ENCODE peak calls at places on chromosome 11, in ten cellular contexts. J is lower leg skin, N is tibial nerve, B is A549, Q is uterus, S is body of pancreas, D is IMR-90, H is ovary, T is breast epithelium, K is transverse colon. O is an unnamed sample.

GRCh38 chr11:62127941-62128770 is 4.3 kb downstream of the INCENP start:
- DNase-seq in J (no peak), N (no peak), B (no peak), Q (no peak), S (no peak), D (no peak), H (no peak), T (no peak), K (no peak), O (no peak)

GRCh38 chr11:70525466-70525865 is 127.1 kb downstream of the CTTN start:
- DNase-seq in J (no peak), N (no peak), B (no peak), Q (no peak), S (no peak), D (no peak), H (no peak), T (no peak), K (no peak), O (no peak)

GRCh38 chr11:33256808-33257159 is 397 bp upstream of the HIPK3 start:
- DNase-seq in J (no peak), N (no peak), B (no peak), Q (no peak), S (no peak), D (no peak), H (no peak), T (no peak), K (no peak), O (no peak)

GRCh38 chr11:134157451-134157850 is 66.3 kb downstream of the NCAPD3 start:
- DNase-seq in J (no peak), N (no peak), B (no peak), Q (no peak), S (no peak), D (no peak), H (no peak), T (no peak), K (no peak), O (no peak)

GRCh38 chr11:94271885-94272372 is 32.5 kb upstream of the IZUMO1R start:
- DNase-seq in J (no peak), N (no peak), B (no peak), Q (no peak), S (no peak), D (no peak), H (no peak), T (no peak), K (no peak), O (no peak)

GRCh38 chr11:130400793-130401483 is 27.5 kb downstream of the ADAMTS8 start:
- DNase-seq in J (peak), N (peak), B (no peak), Q (no peak), S (no peak), D (peak), H (no peak), T (no peak), K (no peak), O (no peak)

GRCh38 chr11:57196556-57196955 is 14.8 kb downstream of the LRRC55 start:
- DNase-seq in J (no peak), N (no peak), B (no peak), Q (no peak), S (no peak), D (no peak), H (no peak), T (no peak), K (no peak), O (no peak)

GRCh38 chr11:35404397-35404775 is 15.0 kb downstream of the SLC1A2 start:
- DNase-seq in J (no peak), N (no peak), B (peak), Q (peak), S (peak), D (peak), H (no peak), T (no peak), K (peak), O (peak)

GRCh38 chr11:77967121-77967520 is 27.3 kb downstream of the INTS4 start:
- DNase-seq in J (no peak), N (no peak), B (no peak), Q (no peak), S (no peak), D (no peak), H (no peak), T (no peak), K (no peak), O (no peak)

GRCh38 chr11:2280208-2280607 is 9.8 kb upstream of the ASCL2 start:
- DNase-seq in J (no peak), N (no peak), B (no peak), Q (no peak), S (no peak), D (no peak), H (no peak), T (no peak), K (no peak), O (no peak)

GRCh38 chr11:96794152-96794551 is 404.3 kb downstream of the JRKL start:
- DNase-seq in J (no peak), N (no peak), B (no peak), Q (no peak), S (no peak), D (no peak), H (no peak), T (no peak), K (no peak), O (no peak)

GRCh38 chr11:124285610-124286344 is 28.0 kb downstream of the OR8D1 start:
- DNase-seq in J (no peak), N (no peak), B (no peak), Q (no peak), S (no peak), D (peak), H (no peak), T (no peak), K (no peak), O (no peak)

GRCh38 chr11:44324787-44325525 is 15.0 kb upstream of the ALX4 start:
- DNase-seq in J (no peak), N (no peak), B (no peak), Q (no peak), S (no peak), D (no peak), H (no peak), T (no peak), K (no peak), O (no peak)

GRCh38 chr11:60767388-60767811 is 10.7 kb downstream of the MS4A15 start:
- DNase-seq in J (no peak), N (no peak), B (peak), Q (no peak), S (no peak), D (no peak), H (no peak), T (peak), K (no peak), O (no peak)

GRCh38 chr11:126465573-126466287 is 110.2 kb downstream of the ST3GAL4 start:
- DNase-seq in J (no peak), N (no peak), B (no peak), Q (no peak), S (peak), D (no peak), H (no peak), T (no peak), K (peak), O (no peak)

GRCh38 chr11:77698896-77699295 is 61.3 kb upstream of the CLNS1A start:
- DNase-seq in J (no peak), N (no peak), B (no peak), Q (no peak), S (no peak), D (no peak), H (no peak), T (no peak), K (no peak), O (no peak)

GRCh38 chr11:74492084-74492483 is 1.4 kb downstream of the LIPT2 start:
- DNase-seq in J (no peak), N (no peak), B (no peak), Q (no peak), S (no peak), D (no peak), H (no peak), T (no peak), K (no peak), O (no peak)

GRCh38 chr11:69834251-69834650 is 15.0 kb upstream of the FGF3 start:
- DNase-seq in J (no peak), N (no peak), B (no peak), Q (no peak), S (no peak), D (no peak), H (no peak), T (peak), K (no peak), O (no peak)

GRCh38 chr11:84780689-84781293 is 846.4 kb downstream of the DLG2 start:
- DNase-seq in J (no peak), N (no peak), B (peak), Q (no peak), S (no peak), D (peak), H (no peak), T (no peak), K (no peak), O (no peak)

GRCh38 chr11:79514269-79514668 is 73.4 kb upstream of the TENM4 start:
- DNase-seq in J (no peak), N (no peak), B (no peak), Q (no peak), S (no peak), D (no peak), H (no peak), T (no peak), K (no peak), O (no peak)

GRCh38 chr11:29669336-29669735 is 347.5 kb downstream of the KCNA4 start:
- DNase-seq in J (no peak), N (no peak), B (no peak), Q (no peak), S (no peak), D (no peak), H (no peak), T (no peak), K (no peak), O (no peak)

GRCh38 chr11:57251491-57252104 is 14.5 kb upstream of the APLNR start:
- DNase-seq in J (no peak), N (peak), B (no peak), Q (no peak), S (no peak), D (peak), H (peak), T (no peak), K (no peak), O (peak)

GRCh38 chr11:45180888-45181594 is 34.6 kb downstream of the PRDM11 start:
- DNase-seq in J (no peak), N (peak), B (peak), Q (peak), S (peak), D (peak), H (peak), T (peak), K (peak), O (peak)

GRCh38 chr11:14775897-14776296 is 116.1 kb downstream of the CYP2R1 start:
- DNase-seq in J (no peak), N (no peak), B (no peak), Q (no peak), S (no peak), D (no peak), H (no peak), T (no peak), K (no peak), O (no peak)

GRCh38 chr11:35515224-35515623 is 10.2 kb downstream of the PAMR1 start:
- DNase-seq in J (no peak), N (no peak), B (no peak), Q (no peak), S (no peak), D (peak), H (no peak), T (no peak), K (no peak), O (no peak)

GRCh38 chr11:96276836-96277235 is 66.2 kb downstream of the MAML2 start:
- DNase-seq in J (no peak), N (no peak), B (no peak), Q (no peak), S (no peak), D (no peak), H (no peak), T (no peak), K (no peak), O (no peak)

GRCh38 chr11:34343153-34343552 is 14.7 kb downstream of the ABTB2 start:
- DNase-seq in J (no peak), N (no peak), B (peak), Q (no peak), S (no peak), D (peak), H (no peak), T (no peak), K (no peak), O (no peak)

GRCh38 chr11:3955299-3955665 is 99.8 kb downstream of the STIM1 start:
- DNase-seq in J (no peak), N (no peak), B (no peak), Q (no peak), S (no peak), D (no peak), H (no peak), T (no peak), K (no peak), O (no peak)

GRCh38 chr11:15206791-15207190 is 92.1 kb downstream of the INSC start:
- DNase-seq in J (no peak), N (no peak), B (no peak), Q (no peak), S (no peak), D (no peak), H (no peak), T (no peak), K (no peak), O (no peak)

GRCh38 chr11:110518809-110519514 is 89.2 kb downstream of the FDX1 start:
- DNase-seq in J (no peak), N (no peak), B (no peak), Q (no peak), S (no peak), D (no peak), H (no peak), T (no peak), K (no peak), O (no peak)

GRCh38 chr11:67996622-67997459 is 7.1 kb downstream of the UNC93B1 start:
- DNase-seq in J (peak), N (peak), B (peak), Q (no peak), S (peak), D (no peak), H (no peak), T (no peak), K (peak), O (peak)

GRCh38 chr11:67284811-67285540 is 4.1 kb upstream of the ANKRD13D start:
- DNase-seq in J (no peak), N (no peak), B (no peak), Q (no peak), S (no peak), D (no peak), H (no peak), T (no peak), K (no peak), O (no peak)

GRCh38 chr11:67032830-67033555 is 10.1 kb downstream of the SYT12 start:
- DNase-seq in J (no peak), N (no peak), B (peak), Q (peak), S (no peak), D (peak), H (no peak), T (no peak), K (no peak), O (no peak)

GRCh38 chr11:8318536-8318935 is 54.9 kb upstream of the LMO1 start:
- DNase-seq in J (no peak), N (no peak), B (no peak), Q (no peak), S (no peak), D (no peak), H (no peak), T (peak), K (no peak), O (no peak)

GRCh38 chr11:88629496-88629895 is 292.0 kb upstream of the CTSC start:
- DNase-seq in J (no peak), N (no peak), B (no peak), Q (no peak), S (no peak), D (peak), H (no peak), T (no peak), K (no peak), O (no peak)

GRCh38 chr11:17410606-17411379 is 22.3 kb upstream of the KCNJ11 start:
- DNase-seq in J (no peak), N (no peak), B (no peak), Q (no peak), S (peak), D (no peak), H (no peak), T (no peak), K (peak), O (no peak)

GRCh38 chr11:69696749-69697488 is 6.9 kb downstream of the FGF19 start:
- DNase-seq in J (no peak), N (no peak), B (no peak), Q (no peak), S (no peak), D (no peak), H (no peak), T (no peak), K (no peak), O (no peak)

GRCh38 chr11:3341298-3341697 is 37.6 kb downstream of the ZNF195 start:
- DNase-seq in J (peak), N (peak), B (no peak), Q (peak), S (peak), D (no peak), H (peak), T (peak), K (peak), O (peak)

GRCh38 chr11:76664578-76665061 is 5.9 kb downstream of the LRRC32 start:
- DNase-seq in J (no peak), N (no peak), B (no peak), Q (no peak), S (no peak), D (no peak), H (no peak), T (peak), K (peak), O (no peak)

DNA sequence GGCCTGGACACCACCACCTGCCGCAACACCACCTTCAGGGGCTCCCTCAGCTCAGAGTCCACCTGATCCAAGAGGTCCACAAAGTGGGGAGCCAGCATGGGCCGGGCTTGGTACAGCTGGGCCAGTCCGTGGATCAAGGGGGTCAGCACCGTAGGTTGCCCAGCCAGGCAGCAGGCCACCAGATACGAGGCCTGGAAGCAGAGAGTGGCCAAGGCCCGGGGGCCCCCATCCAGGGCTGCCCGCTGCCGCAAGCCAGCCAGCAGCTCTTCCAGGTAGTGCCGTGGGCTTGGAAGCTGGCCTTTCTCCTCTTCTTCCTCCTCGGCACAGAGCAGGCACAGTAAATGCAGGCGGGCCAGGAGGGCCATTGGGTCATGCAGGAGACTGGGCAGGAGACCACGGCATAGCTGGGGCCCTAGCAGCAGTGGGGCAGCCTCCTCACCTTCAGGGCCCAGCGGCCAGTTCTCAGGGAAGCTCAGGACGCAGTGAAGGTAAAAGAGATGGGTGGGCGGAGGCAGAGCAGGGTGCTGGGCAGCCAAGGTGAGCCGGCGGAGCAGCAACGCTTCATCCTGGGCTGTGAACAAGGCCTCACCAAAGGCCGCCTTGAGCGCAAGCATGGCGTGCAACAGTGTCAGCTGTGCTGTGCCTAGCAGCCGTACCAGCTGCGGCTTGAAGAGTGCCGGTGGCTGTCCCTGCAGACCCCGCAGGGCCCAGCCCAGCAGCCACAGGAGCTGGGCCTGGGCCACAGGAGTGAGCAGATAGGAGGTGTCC is 1.7 kb downstream of the AP5B1 start:
- DNase-seq in J (no peak), N (no peak), B (no peak), Q (no peak), S (no peak), D (no peak), H (no peak), T (peak), K (no peak), O (no peak)
- H3K4me3 ChIP-seq in J (no peak), N (peak), B (peak), Q (peak), S (peak), D (no peak), H (no peak), T (peak), K (peak), O (peak)

GRCh38 chr11:102317099-102317767 is at the start of gene BIRC3:
- DNase-seq in J (peak), N (peak), B (peak), Q (peak), S (peak), D (peak), H (peak), T (peak), K (peak), O (peak)
- TF ChIP-seq POLR2A in J (no peak), N (peak), B (peak), Q (no peak), S (peak), D (no peak), H (no peak), T (no peak), K (peak), O (peak)

DNA sequence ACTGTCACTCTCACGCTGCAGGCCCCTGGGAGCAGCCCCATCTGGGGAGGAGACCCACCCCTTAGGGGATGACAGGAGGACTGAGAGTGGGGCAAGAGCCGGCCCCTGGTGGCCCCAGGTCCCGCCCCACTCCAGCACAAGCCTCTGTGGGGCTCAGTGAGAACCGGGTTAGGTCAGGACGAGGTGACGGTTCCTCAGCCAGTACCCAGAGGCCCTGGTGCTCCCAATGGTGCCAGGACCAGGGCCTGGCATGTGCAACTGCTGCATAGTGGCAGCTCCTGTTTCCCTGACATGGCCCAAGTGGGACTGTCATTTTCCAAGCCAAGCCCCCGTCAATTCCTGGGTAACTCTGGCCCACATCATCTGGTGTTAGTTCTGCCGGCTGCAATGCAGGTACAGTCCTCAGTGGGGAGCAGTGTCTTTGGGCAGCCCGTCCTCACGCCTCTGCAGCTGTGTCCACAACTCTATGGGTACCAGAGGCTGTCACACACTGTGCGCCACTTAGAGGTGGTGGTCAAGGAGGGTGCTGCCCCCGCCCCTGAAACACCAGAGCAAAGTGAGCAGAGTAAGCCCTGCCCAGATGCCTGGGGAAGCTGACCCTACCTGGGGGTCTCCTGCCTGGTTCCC is 15.9 kb downstream of the CHID1 start:
- DNase-seq in J (no peak), N (no peak), B (no peak), Q (no peak), S (no peak), D (no peak), H (no peak), T (no peak), K (no peak), O (no peak)
- TF ChIP-seq CTCF in J (no peak), N (no peak), B (no peak), Q (no peak), S (no peak), D (peak), H (no peak), T (no peak), K (no peak), O (no peak)

GRCh38 chr11:102449651-102450570 is 2.7 kb downstream of the TMEM123 start:
- DNase-seq in J (no peak), N (no peak), B (no peak), Q (no peak), S (no peak), D (no peak), H (no peak), T (no peak), K (no peak), O (no peak)
- H3K4me3 ChIP-seq in J (no peak), N (peak), B (peak), Q (peak), S (no peak), D (no peak), H (no peak), T (peak), K (no peak), O (no peak)

DNA sequence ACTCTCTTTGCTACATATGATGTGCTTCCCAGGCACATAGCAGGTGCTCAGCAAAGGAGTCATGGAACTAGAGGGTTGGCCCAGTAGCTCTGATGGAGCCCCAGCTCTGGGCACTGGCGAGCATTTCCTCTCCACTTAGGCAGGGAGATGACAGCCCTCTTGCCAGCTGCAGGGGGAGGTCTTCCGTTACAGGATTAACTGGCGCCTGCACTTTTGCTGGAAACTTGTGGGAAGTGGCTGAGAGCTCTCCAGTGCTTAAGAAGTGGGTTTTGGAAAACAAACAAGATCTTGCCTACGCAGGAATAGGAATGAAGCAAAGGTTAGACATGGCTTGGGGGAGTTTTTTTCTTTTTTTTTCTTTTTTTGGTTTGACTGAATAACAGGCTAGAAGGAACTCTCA is 75.5 kb downstream of the MICAL2 start:
- DNase-seq in J (no peak), N (no peak), B (no peak), Q (no peak), S (no peak), D (peak), H (no peak), T (no peak), K (no peak), O (peak)
- TF ChIP-seq POLR2A in J (no peak), N (no peak), B (no peak), Q (no peak), S (no peak), D (no peak), H (no peak), T (no peak), K (no peak), O (peak)